ENCODE peak calls at places on chromosomes 5 and 9, in nine cellular contexts. Z is HFFc6, R is RKO, Y is MM.1S, V is Daoy, O is ureter, A is SK-N-SH, I is aorta, Q is Karpas-422. X is an unnamed sample.

GRCh38 chr9:81379655-81380054 is 309.7 kb downstream of the TLE1 start:
- DNase-seq in Z (peak; percentile 6), R (no peak), Y (no peak), V (no peak), O (no peak), A (no peak), I (no peak), Q (no peak), X (no peak)

GRCh38 chr9:68530618-68531017 is 10.1 kb downstream of the TMEM252 start:
- DNase-seq in Z (no peak), R (no peak), Y (no peak), V (peak; percentile 69), O (peak; percentile 83), A (peak; percentile 5), I (peak; percentile 82), Q (no peak), X (peak; percentile 89)

GRCh38 chr5:1206521-1207412 is 5.4 kb downstream of the SLC6A19 start:
- DNase-seq in Z (no peak), R (no peak), Y (no peak), V (no peak), O (no peak), A (no peak), I (no peak), Q (no peak), X (no peak)

GRCh38 chr5:71752441-71753190 is 33.5 kb downstream of the CARTPT start:
- DNase-seq in Z (no peak), R (no peak), Y (no peak), V (no peak), O (no peak), A (no peak), I (no peak), Q (no peak), X (no peak)

GRCh38 chr9:105198023-105198422 is 46.4 kb upstream of the SLC44A1 start:
- DNase-seq in Z (no peak), R (no peak), Y (no peak), V (no peak), O (no peak), A (no peak), I (no peak), Q (no peak), X (no peak)

GRCh38 chr9:88280816-88281382 is 107.3 kb upstream of the SPIN1 start:
- DNase-seq in Z (no peak), R (no peak), Y (peak; percentile 66), V (peak; percentile 45), O (no peak), A (peak; percentile 34), I (peak; percentile 43), Q (no peak), X (no peak)

GRCh38 chr9:126777733-126778132 is 27.1 kb upstream of the ZBTB43 start:
- DNase-seq in Z (no peak), R (no peak), Y (no peak), V (no peak), O (no peak), A (no peak), I (no peak), Q (no peak), X (no peak)

GRCh38 chr9:84759300-84759750 is 89.8 kb downstream of the NTRK2 start:
- DNase-seq in Z (no peak), R (no peak), Y (peak; percentile 57), V (peak; percentile 51), O (no peak), A (no peak), I (no peak), Q (no peak), X (no peak)

GRCh38 chr9:13675638-13676000 is 396.1 kb upstream of the MPDZ start:
- DNase-seq in Z (no peak), R (no peak), Y (no peak), V (no peak), O (no peak), A (no peak), I (no peak), Q (no peak), X (no peak)

GRCh38 chr5:138789771-138790242 is 36.6 kb downstream of the CTNNA1 start:
- DNase-seq in Z (peak; percentile 10), R (peak; percentile 50), Y (peak; percentile 50), V (peak; percentile 39), O (no peak), A (peak; percentile 52), I (no peak), Q (peak; percentile 75), X (no peak)

X was measured in heart left ventricle.